ENCODE peak calls at places on chromosomes 1 and 21, in eight cellular contexts. Y is GM12878, W is endothelial cell of umbilical vein, T is astrocyte, U is mammary epithelial cell, L is fibroblast of lung, V is MM.1S, A is IMR-90. G is an unnamed sample.

GRCh38 chr21:45932922-45933502 is 48.6 kb upstream of the COL6A1 start:
- DNase-seq in A (no peak), V (peak), L (no peak), W (no peak), Y (no peak), T (no peak), U (no peak), G (no peak)

GRCh38 chr1:228314658-228315483 is 91.8 kb downstream of the TRIM11 start:
- DNase-seq in A (no peak), Y (no peak), V (no peak), T (no peak), W (no peak), L (peak), U (no peak), G (no peak)

GRCh38 chr21:42353623-42354022 is 2.8 kb upstream of the TFF2 start:
- DNase-seq in V (no peak), W (no peak), L (no peak), A (no peak), T (no peak), U (no peak), Y (no peak), G (no peak)

GRCh38 chr1:111197598-111198289 is 2.7 kb downstream of the DENND2D start:
- DNase-seq in W (no peak), A (peak), U (no peak), V (no peak), Y (no peak), L (peak), T (no peak), G (peak)

GRCh38 chr1:60989745-60990718 is 92.3 kb upstream of the NFIA start:
- DNase-seq in L (peak), T (peak), A (peak), V (no peak), U (peak), W (peak), Y (no peak), G (no peak)

GRCh38 chr1:151944859-151945575 is 35.7 kb upstream of the THEM4 start:
- DNase-seq in V (no peak), W (no peak), L (no peak), T (no peak), A (no peak), U (no peak), Y (no peak), G (no peak)

GRCh38 chr1:42211224-42211623 is 46.7 kb upstream of the GUCA2A start:
- DNase-seq in T (no peak), A (peak), Y (no peak), L (peak), U (peak), V (no peak), W (peak), G (no peak)

GRCh38 chr1:93255222-93256079 is 74.9 kb downstream of the CCDC18 start:
- DNase-seq in Y (no peak), V (no peak), L (peak), T (peak), A (peak), W (no peak), U (peak), G (no peak)

GRCh38 chr1:198686069-198686728 is 47.4 kb downstream of the PTPRC start:
- DNase-seq in A (peak), L (peak), T (peak), W (peak), U (peak), Y (no peak), V (peak), G (no peak)

GRCh38 chr1:183870351-183871077 is 65.6 kb downstream of the RGL1 start:
- DNase-seq in Y (no peak), L (peak), A (peak), W (no peak), U (no peak), T (no peak), V (no peak), G (no peak)

GRCh38 chr1:160813215-160813614 is 17.2 kb downstream of the LY9 start:
- DNase-seq in V (no peak), T (peak), U (peak), Y (no peak), W (no peak), L (peak), A (no peak), G (no peak)

GRCh38 chr1:16334655-16335340 is 17.5 kb downstream of the FBXO42 start:
- DNase-seq in Y (no peak), L (no peak), W (no peak), U (no peak), A (no peak), T (no peak), V (no peak), G (no peak)

GRCh38 chr1:159881930-159882839 is 17.8 kb downstream of the CFAP45 start:
- DNase-seq in A (peak), V (peak), W (peak), L (peak), U (peak), Y (no peak), T (peak), G (no peak)

GRCh38 chr1:3727042-3727824 is 25.0 kb upstream of the CCDC27 start:
- DNase-seq in T (no peak), U (no peak), Y (no peak), V (no peak), A (no peak), W (no peak), L (no peak), G (peak)

GRCh38 chr1:172917972-172918371 is 132.8 kb downstream of the TNFSF18 start:
- DNase-seq in T (peak), Y (no peak), L (peak), U (peak), V (no peak), A (peak), W (peak), G (no peak)

GRCh38 chr1:34155851-34156250 is 9.2 kb downstream of the CSMD2 start:
- DNase-seq in T (peak), Y (no peak), L (peak), V (no peak), A (no peak), U (no peak), W (no peak), G (no peak)

GRCh38 chr21:44317241-44317782 is 17.5 kb downstream of the PFKL start:
- DNase-seq in A (no peak), T (no peak), L (no peak), Y (no peak), U (no peak), V (no peak), W (no peak), G (no peak)

GRCh38 chr1:84406209-84406917 is 8.1 kb downstream of the DNASE2B start:
- DNase-seq in V (no peak), Y (no peak), U (peak), L (peak), T (peak), A (peak), W (peak), G (no peak)

GRCh38 chr1:221810406-221810805 is 68.5 kb upstream of the DUSP10 start:
- DNase-seq in V (no peak), A (peak), Y (no peak), L (peak), U (peak), W (peak), T (peak), G (no peak)

GRCh38 chr1:63411081-63411480 is 43.7 kb downstream of the ALG6 start:
- DNase-seq in L (no peak), T (no peak), W (no peak), Y (no peak), V (no peak), A (peak), U (no peak), G (no peak)

GRCh38 chr1:25902462-25902861 is 3.8 kb downstream of the STMN1 start:
- DNase-seq in W (no peak), U (no peak), A (no peak), Y (no peak), L (no peak), T (no peak), V (no peak), G (no peak)

GRCh38 chr1:26234644-26235384 is 814 bp downstream of the CEP85 start:
- DNase-seq in U (peak), A (peak), T (peak), V (peak), L (peak), Y (no peak), W (peak), G (no peak)

GRCh38 chr1:90973897-90974798 is 47.7 kb downstream of the ZNF644 start:
- DNase-seq in Y (no peak), A (peak), L (peak), T (peak), W (peak), V (no peak), U (peak), G (no peak)

GRCh38 chr1:52032785-52033131 is 852 bp downstream of the KTI12 start:
- DNase-seq in V (peak), Y (no peak), L (peak), W (peak), U (no peak), A (peak), T (peak), G (peak)

GRCh38 chr1:103457856-103458255 is 67.6 kb upstream of the RNPC3 start:
- DNase-seq in W (no peak), L (no peak), V (no peak), A (no peak), Y (no peak), U (peak), T (no peak), G (peak)

GRCh38 chr1:21337931-21338567 is 47.8 kb upstream of the ECE1 start:
- DNase-seq in Y (no peak), W (peak), A (peak), L (peak), T (peak), V (no peak), U (no peak), G (no peak)

GRCh38 chr1:153678519-153679336 is at the start of gene NPR1:
- DNase-seq in W (peak), U (peak), T (no peak), V (no peak), A (no peak), L (no peak), Y (no peak), G (peak)

GRCh38 chr21:15272171-15272570 is 207.4 kb upstream of the NRIP1 start:
- DNase-seq in U (peak), V (no peak), T (peak), A (no peak), Y (no peak), L (peak), W (no peak), G (no peak)

GRCh38 chr1:15799928-15800835 is 7.3 kb downstream of the UQCRHL start:
- DNase-seq in T (peak), W (peak), A (peak), Y (no peak), V (no peak), L (peak), U (peak), G (peak)

GRCh38 chr1:60535713-60536112 is 462.1 kb upstream of the C1orf87 start:
- DNase-seq in U (no peak), Y (no peak), V (no peak), T (no peak), W (no peak), A (no peak), L (no peak), G (no peak)

GRCh38 chr1:202249846-202250245 is 56.2 kb downstream of the LGR6 start:
- DNase-seq in T (peak), V (no peak), U (no peak), Y (no peak), L (peak), W (no peak), A (no peak), G (peak)

GRCh38 chr1:192907545-192908243 is 98.9 kb downstream of the RGS2 start:
- DNase-seq in Y (no peak), A (peak), T (peak), W (no peak), L (peak), U (peak), V (no peak), G (no peak)

GRCh38 chr1:41495171-41495948 is 10.9 kb upstream of the EDN2 start:
- DNase-seq in V (no peak), A (peak), Y (no peak), U (no peak), L (peak), T (no peak), W (peak), G (peak)

GRCh38 chr1:246631426-246631825 is 65.2 kb downstream of the CNST start:
- DNase-seq in Y (no peak), U (no peak), V (no peak), L (peak), T (peak), W (no peak), A (peak), G (no peak)

GRCh38 chr21:42061866-42062542 is 9.1 kb upstream of the UMODL1 start:
- DNase-seq in L (no peak), W (no peak), V (peak), T (no peak), A (no peak), U (no peak), Y (no peak), G (no peak)

GRCh38 chr1:46062651-46063319 is 69.6 kb downstream of the PIK3R3 start:
- DNase-seq in U (no peak), W (no peak), L (no peak), A (peak), Y (peak), T (no peak), V (peak), G (no peak)

GRCh38 chr1:53480678-53481077 is 21.5 kb downstream of the DMRTB1 start:
- DNase-seq in A (no peak), W (no peak), T (no peak), V (no peak), U (no peak), Y (no peak), L (no peak), G (no peak)

GRCh38 chr1:156813298-156813697 is 3.4 kb downstream of the SH2D2A start:
- DNase-seq in W (no peak), U (no peak), V (no peak), Y (no peak), L (no peak), T (no peak), A (no peak), G (no peak)
- H3K4me2 ChIP-seq in W (peak), U (peak), V (peak), Y (peak), L (peak), T (peak), A (no peak), G (peak)

GRCh38 chr1:75058424-75058823 is 75.8 kb upstream of the LHX8 start:
- DNase-seq in W (no peak), V (no peak), T (no peak), Y (no peak), A (no peak), U (no peak), L (no peak), G (no peak)

DNA sequence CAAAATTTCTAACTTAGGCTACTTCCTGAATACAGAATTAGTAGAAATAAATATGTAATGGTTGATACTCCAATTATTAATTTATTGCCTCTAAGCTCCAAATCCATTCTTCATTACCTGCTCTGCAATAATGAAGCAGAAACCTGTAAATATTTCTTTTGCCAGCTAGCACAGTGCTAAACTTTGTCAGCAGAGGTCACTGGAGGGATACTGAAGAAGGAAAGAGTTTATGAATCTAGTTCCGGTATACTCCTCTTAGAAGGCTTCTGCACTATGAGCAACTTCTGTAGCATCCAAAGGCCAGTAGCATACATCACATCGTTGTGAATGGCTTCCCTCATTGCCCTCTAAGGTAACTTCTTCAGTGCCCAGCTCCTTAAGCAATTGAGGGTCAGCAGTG is 81.0 kb upstream of the LHX8 start:
- DNase-seq in A (no peak), V (peak), T (no peak), L (no peak), Y (no peak), W (peak), U (peak), G (no peak)
- TF ChIP-seq CTCF in A (no peak), V (peak), T (no peak), L (no peak), Y (no peak), W (no peak), U (peak), G (peak)

DNA sequence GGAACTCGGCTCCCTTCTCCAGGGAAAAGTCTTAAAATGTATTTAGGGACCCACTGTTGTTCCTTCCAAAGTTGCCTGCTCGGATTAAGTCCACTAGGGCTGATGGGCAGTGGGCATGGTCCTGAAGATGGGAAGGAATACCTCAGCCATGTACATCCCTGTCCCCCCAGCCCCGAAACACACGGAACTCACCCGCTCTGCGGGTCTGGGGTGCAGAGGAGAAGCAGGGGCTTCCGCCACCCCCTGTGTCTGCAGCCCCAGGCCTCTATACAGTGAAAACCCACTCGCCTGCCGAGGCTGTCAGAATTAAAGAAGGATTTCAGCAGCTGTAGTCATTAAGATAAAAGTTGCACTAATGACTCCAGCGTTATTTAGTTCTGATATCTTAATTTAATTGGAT is 212.6 kb upstream of the VAMP3 start:
- DNase-seq in Y (no peak), L (no peak), A (no peak), V (no peak), T (no peak), W (no peak), U (no peak), G (no peak)
- H3K9ac ChIP-seq in Y (no peak), L (no peak), A (no peak), V (no peak), T (no peak), W (no peak), U (no peak), G (no peak)

GRCh38 chr1:7044471-7044805 is 259.2 kb downstream of the CAMTA1 start:
- DNase-seq in V (no peak), Y (no peak), T (no peak), A (no peak), W (no peak), U (no peak), L (no peak), G (peak)
- H3K4me2 ChIP-seq in V (no peak), Y (no peak), T (no peak), A (no peak), W (no peak), U (no peak), L (no peak), G (no peak)

GRCh38 chr1:226440512-226440911 is 32.6 kb upstream of the PARP1 start:
- DNase-seq in T (no peak), V (no peak), U (no peak), L (no peak), A (no peak), W (no peak), Y (no peak), G (no peak)

GRCh38 chr1:226441629-226442028 is 33.7 kb upstream of the PARP1 start:
- DNase-seq in L (no peak), U (no peak), A (no peak), Y (no peak), W (no peak), V (no peak), T (no peak), G (peak)

GRCh38 chr1:226436855-226437491 is 29.1 kb upstream of the PARP1 start:
- DNase-seq in L (no peak), W (no peak), U (peak), V (no peak), Y (no peak), T (no peak), A (no peak), G (no peak)

GRCh38 chr1:226436472-226436854 is 28.6 kb upstream of the PARP1 start:
- DNase-seq in Y (no peak), L (no peak), A (no peak), U (no peak), V (no peak), W (no peak), T (no peak), G (no peak)

GRCh38 chr1:226438007-226438406 is 30.1 kb upstream of the PARP1 start:
- DNase-seq in U (no peak), Y (no peak), A (no peak), V (peak), W (peak), T (no peak), L (no peak), G (no peak)
- TF ChIP-seq CTCF in U (peak), Y (no peak), A (peak), V (peak), W (no peak), T (peak), L (no peak), G (peak)

GRCh38 chr1:36450919-36451305 is 661 bp upstream of the OSCP1 start:
- DNase-seq in A (no peak), L (no peak), W (no peak), Y (no peak), V (no peak), U (no peak), T (no peak), G (no peak)
- H3K9ac ChIP-seq in A (peak), L (peak), W (peak), Y (peak), V (peak), U (peak), T (peak), G (peak)

GRCh38 chr1:10516244-10516643 is 41.5 kb downstream of the PEX14 start:
- DNase-seq in W (no peak), Y (no peak), V (no peak), T (no peak), L (no peak), A (no peak), U (no peak), G (no peak)
- H3K4me2 ChIP-seq in W (no peak), Y (peak), V (no peak), T (no peak), L (no peak), A (no peak), U (peak), G (no peak)

DNA sequence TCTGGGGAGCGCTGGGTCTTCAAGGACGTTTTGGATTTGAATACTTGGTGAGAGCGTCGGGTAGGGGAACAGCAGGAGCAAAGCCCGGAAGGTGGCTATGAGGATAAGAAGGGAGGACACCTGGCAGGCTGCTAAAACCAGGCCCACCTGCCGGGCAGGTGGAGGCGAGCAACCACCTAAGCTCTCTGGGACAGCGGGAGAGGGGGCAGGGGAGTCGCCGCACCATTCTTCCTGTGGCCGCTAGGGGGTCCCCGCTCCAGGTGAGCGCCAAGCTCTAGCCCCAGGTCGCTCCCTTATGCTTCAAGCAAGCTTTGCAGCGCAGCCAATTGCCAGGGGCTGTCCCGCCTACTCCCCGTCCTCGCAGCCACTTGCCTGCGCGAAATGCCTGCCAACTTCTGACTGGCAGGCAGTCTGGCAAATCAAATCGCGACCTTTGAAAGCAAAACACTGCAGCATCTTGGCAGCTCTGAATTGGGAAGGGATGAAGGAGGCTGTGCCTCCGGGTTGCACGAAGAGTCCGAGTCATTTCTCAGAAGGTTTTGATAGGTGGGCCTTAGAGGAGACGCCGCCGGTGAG is at the start of gene NIPAL3:
- DNase-seq in L (peak), U (peak), A (peak), W (peak), Y (peak), T (peak), V (peak), G (peak)
- TF ChIP-seq CTCF in L (peak), U (peak), A (peak), W (peak), Y (peak), T (peak), V (peak), G (peak)

G was measured in H9.